ENCODE peak calls at places on chromosomes 12 and 14, in seven cellular contexts. L is GM12878, F is H1, T is HCT116, I is SK-N-SH, G is HepG2, Y is K562. E is an unnamed sample.

GRCh38 chr12:118052324-118053070 is 8.5 kb downstream of the WSB2 start:
- DNase-seq in F (no peak), L (no peak), I (no peak), Y (no peak), T (peak; percentile 97), G (peak; percentile 99), E (peak; percentile 59)

GRCh38 chr12:12167847-12168246 is 97.1 kb downstream of the BCL2L14 start:
- DNase-seq in L (no peak), I (no peak), G (peak; percentile 45), T (no peak), Y (no peak), F (no peak), E (peak; percentile 9)

GRCh38 chr12:112176321-112177010 is 51.1 kb downstream of the TRAFD1 start:
- DNase-seq in F (no peak), Y (no peak), T (no peak), I (no peak), L (no peak), G (no peak), E (no peak)

GRCh38 chr12:12804432-12804886 is 8.7 kb upstream of the DDX47 start:
- DNase-seq in Y (no peak), F (no peak), I (no peak), L (no peak), G (peak; percentile 36), T (peak; percentile 70), E (no peak)

GRCh38 chr12:23906329-23906728 is 43.1 kb downstream of the SOX5 start:
- DNase-seq in F (no peak), I (no peak), L (no peak), Y (no peak), G (peak; percentile 20), T (no peak), E (no peak)

GRCh38 chr12:111248221-111248620 is 120.7 kb downstream of the PHETA1 start:
- DNase-seq in F (no peak), L (no peak), G (no peak), T (no peak), I (peak; percentile 67), Y (no peak), E (no peak)

GRCh38 chr12:6238875-6239274 is 38.7 kb downstream of the CD9 start:
- DNase-seq in L (no peak), I (no peak), G (no peak), T (no peak), F (no peak), Y (no peak), E (no peak)

GRCh38 chr14:31208546-31209424 is 1.2 kb upstream of the HECTD1 start:
- DNase-seq in Y (no peak), F (no peak), L (no peak), G (no peak), T (no peak), I (no peak), E (no peak)

GRCh38 chr12:12403264-12404248 is 46.7 kb downstream of the BORCS5 start:
- DNase-seq in G (peak; percentile 97), L (no peak), Y (no peak), T (no peak), I (no peak), F (no peak), E (no peak)

GRCh38 chr12:122352394-122352793 is 70.1 kb downstream of the CLIP1 start:
- DNase-seq in F (no peak), G (no peak), Y (no peak), L (no peak), I (no peak), T (no peak), E (no peak)

GRCh38 chr12:64269161-64269560 is 47.1 kb upstream of the KICS2 start:
- DNase-seq in L (no peak), Y (no peak), I (no peak), F (no peak), T (no peak), G (no peak), E (no peak)
- TF ChIP-seq JUND in L (no peak), Y (no peak), I (no peak), F (no peak), T (no peak), G (no peak), E (no peak)

DNA sequence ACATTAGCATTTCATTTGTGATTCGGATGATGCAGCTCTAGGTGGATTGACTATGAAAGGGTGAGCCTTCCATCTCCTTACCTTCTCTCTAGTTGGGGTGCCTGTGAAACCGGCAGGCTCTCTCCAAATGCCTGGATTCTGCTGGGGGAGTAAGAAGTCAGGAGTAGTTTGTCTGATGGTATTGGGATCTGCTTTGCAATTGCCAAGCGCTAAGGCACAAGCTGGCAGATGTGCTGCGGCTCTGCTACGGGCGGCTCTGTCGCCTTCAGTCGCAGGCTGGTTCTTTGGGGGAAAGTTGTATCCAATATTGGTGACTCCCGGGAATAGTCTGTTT is 2.4 kb downstream of the RMST start:
- DNase-seq in Y (no peak), G (no peak), I (no peak), F (peak; percentile 71), T (no peak), L (no peak), E (no peak)
- TF ChIP-seq JUND in Y (no peak), G (no peak), I (no peak), F (peak; percentile 38), T (no peak), L (no peak), E (no peak)

GRCh38 chr12:132986885-132987225 is 688 bp downstream of the ZNF26 start:
- DNase-seq in Y (no peak), I (no peak), L (no peak), F (no peak), T (no peak), G (peak; percentile 3), E (peak; percentile 57)
- TF ChIP-seq JUND in Y (no peak), I (no peak), L (no peak), F (no peak), T (no peak), G (no peak), E (no peak)

GRCh38 chr12:58639323-58639934 is 280.9 kb downstream of the LRIG3 start:
- DNase-seq in Y (no peak), T (no peak), I (no peak), F (no peak), G (no peak), L (no peak), E (peak; percentile 35)
- TF ChIP-seq JUND in Y (no peak), T (no peak), I (no peak), F (no peak), G (no peak), L (no peak), E (no peak)

GRCh38 chr12:108169671-108170070 is 40.6 kb downstream of the WSCD2 start:
- DNase-seq in T (no peak), Y (no peak), I (no peak), G (no peak), F (no peak), L (no peak), E (no peak)
- TF ChIP-seq JUND in T (no peak), Y (no peak), I (no peak), G (no peak), F (no peak), L (no peak), E (no peak)